ENCODE peak calls at places on chromosome 19, in six cellular contexts. A is H1, Y is GM12892, E is GM12878, M is K562, Z is HepG2. X is an unnamed sample.

GRCh38 chr19:56105090-56105701 is 15.9 kb downstream of the ZNF787 start:
- DNase-seq in A (peak), Y (no peak), E (no peak), M (no peak), Z (peak), X (peak)

GRCh38 chr19:32219392-32219791 is 126.0 kb upstream of the ZNF507 start:
- DNase-seq in A (no peak), Y (no peak), E (no peak), M (no peak), Z (no peak), X (no peak)

GRCh38 chr19:56839665-56840451 is 668 bp downstream of the PEG3 start:
- DNase-seq in A (no peak), Y (no peak), E (no peak), M (no peak), Z (peak), X (no peak)

GRCh38 chr19:23470873-23471555 is 75.7 kb upstream of the ZNF91 start:
- DNase-seq in A (no peak), Y (no peak), E (no peak), M (no peak), Z (no peak), X (no peak)

GRCh38 chr19:14563989-14564650 is 7.7 kb downstream of the NDUFB7 start:
- DNase-seq in A (peak), Y (peak), E (no peak), M (peak), Z (no peak), X (peak)

GRCh38 chr19:22882797-22883196 is 50.7 kb downstream of the ZNF723 start:
- DNase-seq in A (no peak), Y (no peak), E (no peak), M (no peak), Z (peak), X (no peak)

GRCh38 chr19:38267780-38268430 is 3.5 kb downstream of the SPINT2 start:
- DNase-seq in A (no peak), Y (no peak), E (no peak), M (no peak), Z (no peak), X (no peak)

GRCh38 chr19:33634361-33635091 is 12.8 kb downstream of the CHST8 start:
- DNase-seq in A (no peak), Y (no peak), E (no peak), M (no peak), Z (no peak), X (no peak)

GRCh38 chr19:7287716-7288115 is 6.5 kb downstream of the INSR start:
- DNase-seq in A (no peak), Y (no peak), E (no peak), M (no peak), Z (peak), X (no peak)

GRCh38 chr19:29861575-29861974 is 49.8 kb downstream of the CCNE1 start:
- DNase-seq in A (no peak), Y (no peak), E (no peak), M (no peak), Z (no peak), X (no peak)

GRCh38 chr19:28505933-28506332 is 707.0 kb downstream of the UQCRFS1 start:
- DNase-seq in A (no peak), Y (no peak), E (no peak), M (no peak), Z (no peak), X (no peak)

GRCh38 chr19:14516746-14517438 is 1.3 kb downstream of the DNAJB1 start:
- DNase-seq in A (no peak), Y (no peak), E (no peak), M (peak), Z (no peak), X (no peak)

GRCh38 chr19:19531951-19532805 is 3.5 kb downstream of the YJEFN3 start:
- DNase-seq in A (peak), Y (peak), E (no peak), M (peak), Z (peak), X (peak)

GRCh38 chr19:41175825-41176734 is 16.9 kb upstream of the CYP2S1 start:
- DNase-seq in A (peak), Y (no peak), E (no peak), M (no peak), Z (peak), X (no peak)

GRCh38 chr19:33436360-33437345 is 63.1 kb downstream of the CEBPG start:
- DNase-seq in A (no peak), Y (no peak), E (no peak), M (no peak), Z (no peak), X (no peak)

GRCh38 chr19:37931941-37932655 is 25.1 kb downstream of the SIPA1L3 start:
- DNase-seq in A (peak), Y (peak), E (no peak), M (no peak), Z (peak), X (peak)

GRCh38 chr19:8116437-8117293 is 32.7 kb downstream of the FBN3 start:
- DNase-seq in A (no peak), Y (no peak), E (no peak), M (no peak), Z (no peak), X (no peak)

GRCh38 chr19:32442650-32443049 is 37.1 kb downstream of the DPY19L3 start:
- DNase-seq in A (no peak), Y (no peak), E (no peak), M (no peak), Z (no peak), X (no peak)

GRCh38 chr19:55633866-55634265 is 6.9 kb upstream of the ZNF580 start:
- DNase-seq in A (no peak), Y (no peak), E (no peak), M (no peak), Z (no peak), X (no peak)

GRCh38 chr19:33379151-33379829 is 5.8 kb downstream of the CEBPG start:
- DNase-seq in A (no peak), Y (no peak), E (no peak), M (no peak), Z (no peak), X (no peak)

GRCh38 chr19:7063764-7064418 is 5.4 kb upstream of the MBD3L3 start:
- DNase-seq in A (no peak), Y (no peak), E (no peak), M (no peak), Z (no peak), X (no peak)

GRCh38 chr19:33171916-33172359 is 22.2 kb upstream of the LRP3 start:
- DNase-seq in A (no peak), Y (no peak), E (no peak), M (no peak), Z (no peak), X (no peak)

GRCh38 chr19:23309926-23310325 is 59.7 kb upstream of the ZNF724 start:
- DNase-seq in A (no peak), Y (no peak), E (no peak), M (no peak), Z (no peak), X (no peak)

GRCh38 chr19:35848919-35849505 is 3.3 kb downstream of the NPHS1 start:
- DNase-seq in A (no peak), Y (no peak), E (no peak), M (no peak), Z (no peak), X (no peak)

GRCh38 chr19:35853038-35853756 is 893 bp upstream of the NPHS1 start:
- DNase-seq in A (no peak), Y (no peak), E (no peak), M (no peak), Z (no peak), X (no peak)

GRCh38 chr19:35848486-35848885 is 3.8 kb downstream of the NPHS1 start:
- DNase-seq in A (no peak), Y (no peak), E (no peak), M (no peak), Z (no peak), X (no peak)

GRCh38 chr19:35852029-35852780 is at the start of gene NPHS1:
- DNase-seq in A (no peak), Y (no peak), E (no peak), M (no peak), Z (no peak), X (no peak)

DNA sequence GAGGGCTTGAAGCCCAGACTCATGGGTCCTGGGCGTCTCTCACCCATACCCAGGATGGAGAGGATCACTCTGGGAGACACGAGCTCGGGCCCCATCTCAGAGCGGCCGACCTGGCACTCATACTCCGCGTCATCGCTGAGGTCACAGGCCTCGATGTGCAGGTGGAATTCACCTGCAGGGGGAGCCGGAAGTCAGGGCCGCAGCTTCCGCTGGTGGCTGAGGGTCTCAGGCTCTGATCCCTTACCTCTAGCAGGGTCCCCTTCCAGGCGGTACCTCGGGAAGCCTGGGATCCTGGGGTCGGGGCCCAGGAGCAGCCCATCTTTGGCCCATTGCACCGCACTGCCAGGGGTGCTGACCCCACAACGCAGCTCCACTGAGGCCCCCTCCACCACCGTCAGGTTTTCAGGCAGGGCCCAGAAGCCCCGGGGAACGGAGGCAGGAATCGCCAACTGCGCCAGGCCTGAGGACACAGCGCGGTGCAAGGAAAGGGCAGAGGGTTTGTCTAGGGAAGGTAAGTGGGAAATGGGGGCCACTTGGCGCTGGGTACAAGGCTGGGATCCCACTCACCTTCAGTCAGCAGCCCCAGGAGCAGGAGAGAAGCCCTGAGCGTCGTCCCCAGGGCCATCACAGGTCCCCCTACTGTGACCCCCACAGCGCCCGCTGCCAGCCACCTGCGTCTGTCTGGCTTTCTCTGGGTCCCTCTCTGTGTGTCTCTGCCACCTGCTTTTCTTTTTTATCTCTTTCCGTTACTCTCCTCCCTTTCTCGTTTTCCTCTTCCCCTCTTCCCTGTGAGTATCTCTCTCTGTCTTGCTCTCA is 883 bp downstream of the NPHS1 start:
- DNase-seq in A (peak), Y (no peak), E (no peak), M (no peak), Z (no peak), X (no peak)
- TF ChIP-seq POLR2A in A (no peak), Y (no peak), E (no peak), M (no peak), Z (no peak), X (no peak)

DNA sequence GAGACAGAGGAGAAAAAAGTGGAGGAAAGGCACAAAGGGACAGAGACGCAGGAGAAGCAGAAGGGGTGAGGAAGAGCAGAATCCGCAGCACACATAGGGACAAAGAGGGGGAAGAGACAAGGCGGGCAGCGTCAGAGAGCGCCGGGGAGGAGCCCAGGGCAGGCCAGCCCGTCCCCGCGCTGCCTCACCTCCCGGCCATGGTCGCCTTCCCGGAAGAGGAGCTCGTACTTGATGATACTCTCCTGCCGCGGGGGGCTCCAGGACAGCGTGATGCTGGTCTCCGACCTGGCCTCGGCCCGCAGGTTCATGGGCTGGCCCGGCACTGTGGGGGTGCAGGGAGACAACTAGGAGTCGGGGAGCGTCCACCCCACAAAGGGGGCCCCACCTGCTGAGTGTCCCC is 100.6 kb downstream of the PTPRS start:
- DNase-seq in A (no peak), Y (no peak), E (no peak), M (no peak), Z (no peak), X (no peak)
- TF ChIP-seq TAF1 in A (no peak), Y (no peak), E (no peak), M (no peak), Z (no peak), X (no peak)

DNA sequence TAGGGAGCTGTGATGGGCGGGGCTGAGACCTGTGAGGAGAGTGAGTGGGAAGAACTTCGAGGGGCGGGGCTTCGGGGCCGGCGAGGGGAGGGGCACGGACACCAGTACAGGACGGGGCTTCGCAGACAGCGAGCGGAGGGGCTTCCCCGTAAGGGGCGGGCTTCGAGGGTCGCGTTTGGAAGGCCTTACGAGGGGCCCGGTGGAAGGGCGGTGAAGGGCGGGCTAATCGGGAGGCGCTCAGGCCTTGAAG is 4.1 kb upstream of the EMP3 start:
- DNase-seq in A (no peak), Y (no peak), E (peak), M (peak), Z (no peak), X (peak)
- TF ChIP-seq POLR2A in A (no peak), Y (no peak), E (peak), M (no peak), Z (no peak), X (no peak)

DNA sequence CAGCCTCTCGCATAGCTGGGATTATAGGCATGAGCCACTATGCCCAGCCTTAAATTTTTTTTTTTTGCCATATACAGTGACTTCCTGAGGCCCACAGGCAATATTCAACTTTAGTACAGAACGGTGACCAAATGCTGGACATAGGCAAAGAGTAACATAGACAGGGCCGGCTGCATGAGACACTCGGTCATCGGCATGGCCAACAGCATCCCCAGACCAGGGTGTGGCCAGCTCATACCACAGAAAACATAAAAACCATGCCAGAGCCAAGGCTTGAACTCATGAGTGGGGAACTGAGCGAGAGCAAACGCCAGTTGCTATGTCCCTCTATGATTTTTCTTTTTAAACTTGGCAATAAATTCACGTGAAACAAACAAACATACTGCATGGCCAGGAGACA is 17.0 kb downstream of the KANK2 start:
- DNase-seq in A (no peak), Y (no peak), E (no peak), M (no peak), Z (no peak), X (no peak)
- TF ChIP-seq TAF1 in A (no peak), Y (no peak), E (no peak), M (no peak), Z (no peak), X (no peak)

DNA sequence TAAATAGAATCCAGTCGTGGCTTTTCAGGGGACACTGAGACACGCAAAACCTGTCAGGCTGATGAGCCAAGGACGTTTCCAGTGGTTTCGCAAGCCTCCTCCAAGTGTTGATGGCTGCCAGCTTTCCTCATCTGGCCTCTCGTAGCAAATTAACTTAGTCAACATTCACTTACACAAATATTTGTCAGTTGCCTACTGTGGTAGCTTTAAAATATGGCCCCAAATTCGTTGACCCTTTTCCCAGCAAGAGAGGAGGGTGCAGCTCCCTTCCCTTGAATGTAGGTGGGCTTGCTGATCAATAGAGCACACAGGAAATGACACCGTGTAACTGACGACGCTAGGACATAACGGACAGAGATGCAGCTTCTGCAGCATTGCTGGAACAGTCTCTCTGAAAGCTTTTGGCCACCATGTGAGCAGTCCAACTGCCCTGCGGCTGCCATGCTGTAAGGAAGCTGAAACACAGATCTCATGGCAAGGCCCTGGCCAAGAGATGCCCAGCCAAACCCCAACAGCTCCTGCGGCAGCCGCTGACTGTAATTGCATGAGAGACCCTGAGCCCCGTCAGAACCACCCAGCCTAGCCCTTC is 5.5 kb upstream of the RANBP3 start:
- DNase-seq in A (no peak), Y (no peak), E (no peak), M (no peak), Z (no peak), X (no peak)
- TF ChIP-seq POLR2A in A (no peak), Y (no peak), E (no peak), M (no peak), Z (no peak), X (no peak)

GRCh38 chr19:2624537-2625091 is 77.9 kb downstream of the GNG7 start:
- DNase-seq in A (peak), Y (no peak), E (no peak), M (no peak), Z (peak), X (no peak)
- TF ChIP-seq TAF1 in A (no peak), Y (no peak), E (no peak), M (no peak), Z (no peak), X (no peak)

GRCh38 chr19:39336483-39336882 is 640 bp upstream of the GMFG start:
- DNase-seq in A (no peak), Y (no peak), E (no peak), M (no peak), Z (no peak), X (no peak)

GRCh38 chr19:39332293-39332692 is 3.5 kb downstream of the GMFG start:
- DNase-seq in A (no peak), Y (no peak), E (no peak), M (no peak), Z (no peak), X (no peak)

GRCh38 chr19:39333507-39333906 is 2.3 kb downstream of the GMFG start:
- DNase-seq in A (no peak), Y (no peak), E (no peak), M (no peak), Z (no peak), X (no peak)

GRCh38 chr19:39334444-39334976 is 1.3 kb downstream of the GMFG start:
- DNase-seq in A (no peak), Y (no peak), E (no peak), M (no peak), Z (no peak), X (no peak)

GRCh38 chr19:39335168-39335567 is 675 bp downstream of the GMFG start:
- DNase-seq in A (no peak), Y (no peak), E (no peak), M (peak), Z (no peak), X (no peak)
- TF ChIP-seq POLR2A in A (no peak), Y (no peak), E (no peak), M (no peak), Z (no peak), X (no peak)

GRCh38 chr19:406121-406711 is 2.7 kb downstream of the C2CD4C start:
- DNase-seq in A (peak), Y (no peak), E (no peak), M (no peak), Z (no peak), X (no peak)
- TF ChIP-seq TAF1 in A (no peak), Y (no peak), E (no peak), M (no peak), Z (no peak), X (no peak)

GRCh38 chr19:16076958-16077611 is 790 bp downstream of the TPM4 start:
- DNase-seq in A (peak), Y (no peak), E (no peak), M (peak), Z (no peak), X (no peak)

GRCh38 chr19:16073988-16074387 is 2.3 kb upstream of the TPM4 start:
- DNase-seq in A (peak), Y (no peak), E (no peak), M (no peak), Z (no peak), X (no peak)

GRCh38 chr19:16076154-16076957 is at the start of gene TPM4:
- DNase-seq in A (peak), Y (peak), E (peak), M (peak), Z (peak), X (peak)

GRCh38 chr19:16074488-16075365 is 1.6 kb upstream of the TPM4 start:
- DNase-seq in A (peak), Y (no peak), E (no peak), M (no peak), Z (no peak), X (no peak)

DNA sequence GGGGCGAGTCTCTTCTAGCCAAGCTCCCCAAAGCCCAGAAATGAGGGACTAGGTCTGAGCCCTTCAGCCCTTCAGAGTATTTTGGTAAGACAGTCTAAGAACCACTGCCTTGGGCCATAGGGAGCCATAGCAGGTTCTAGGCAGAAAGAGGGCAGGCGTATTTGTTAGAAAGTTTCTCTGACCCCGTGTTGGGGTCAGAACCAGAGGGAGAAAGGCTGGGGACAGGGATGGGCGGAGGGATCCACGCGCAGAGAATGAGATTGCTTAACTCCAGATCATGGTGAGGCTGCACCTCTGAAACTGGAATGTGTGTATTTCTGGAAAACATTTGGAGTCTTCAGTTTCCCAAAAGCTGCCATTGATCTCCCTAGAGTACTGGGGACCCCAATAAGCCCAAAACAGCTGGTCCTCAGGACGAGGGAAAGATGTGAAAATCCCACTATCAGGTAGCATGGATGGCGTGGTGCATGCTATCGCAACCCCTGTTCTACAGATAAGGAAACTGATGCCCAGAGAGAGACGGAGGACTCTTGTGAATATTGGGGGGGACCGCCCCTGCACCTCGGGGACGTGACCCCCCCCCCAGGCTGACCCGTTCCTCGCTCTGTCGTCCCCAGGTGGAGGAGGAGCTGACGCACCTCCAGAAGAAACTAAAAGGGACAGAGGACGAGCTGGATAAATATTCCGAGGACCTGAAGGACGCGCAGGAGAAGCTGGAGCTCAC is 703 bp upstream of the TPM4 start:
- DNase-seq in A (no peak), Y (no peak), E (no peak), M (no peak), Z (no peak), X (no peak)
- TF ChIP-seq POLR2A in A (peak), Y (peak), E (no peak), M (peak), Z (no peak), X (no peak)

X was measured in GM12891.